ENCODE peak calls at places on chromosome X, in eight cellular contexts. X is tibial nerve, R is breast epithelium, Q is HepG2, C is thyroid gland, Z is right lobe of liver, H is spleen, F is transverse colon. Y is an unnamed sample.

GRCh38 chrX:13287816-13288215 is 32.0 kb downstream of the ATXN3L start:
- DNase-seq in X (no peak), R (no peak), Q (no peak), C (no peak), Z (no peak), H (no peak), F (no peak), Y (no peak)

GRCh38 chrX:57951666-57952319 is 41.5 kb upstream of the ZXDA start:
- DNase-seq in X (no peak), R (no peak), Q (no peak), C (peak), Z (no peak), H (peak), F (peak), Y (peak)

GRCh38 chrX:100636321-100636991 is at the start of gene TSPAN6:
- DNase-seq in X (peak), R (peak), Q (peak), C (peak), Z (peak), H (peak), F (peak), Y (peak)

GRCh38 chrX:9241427-9241826 is 207.5 kb upstream of the FAM9B start:
- DNase-seq in X (no peak), R (no peak), Q (no peak), C (no peak), Z (no peak), H (no peak), F (no peak), Y (no peak)

GRCh38 chrX:131217878-131218486 is 71.1 kb downstream of the IGSF1 start:
- DNase-seq in X (no peak), R (no peak), Q (peak), C (no peak), Z (no peak), H (no peak), F (no peak), Y (no peak)

GRCh38 chrX:16719334-16720084 is at the start of gene SYAP1:
- DNase-seq in X (peak), R (peak), Q (peak), C (peak), Z (peak), H (peak), F (peak), Y (peak)

GRCh38 chrX:15384304-15384703 is at the start of gene VEGFD:
- DNase-seq in X (no peak), R (no peak), Q (peak), C (no peak), Z (peak), H (no peak), F (no peak), Y (peak)

GRCh38 chrX:97200454-97200853 is 316.7 kb downstream of the RPA4 start:
- DNase-seq in X (no peak), R (no peak), Q (no peak), C (no peak), Z (no peak), H (no peak), F (no peak), Y (no peak)

GRCh38 chrX:54529559-54530357 is at the start of gene GNL3L:
- DNase-seq in X (peak), R (peak), Q (peak), C (peak), Z (peak), H (peak), F (peak), Y (peak)

GRCh38 chrX:101195442-101196173 is 24.0 kb upstream of the DRP2 start:
- DNase-seq in X (no peak), R (no peak), Q (peak), C (no peak), Z (no peak), H (no peak), F (no peak), Y (no peak)

GRCh38 chrX:45011131-45011530 is 138.1 kb downstream of the KDM6A start:
- DNase-seq in X (no peak), R (no peak), Q (no peak), C (no peak), Z (no peak), H (no peak), F (no peak), Y (no peak)

GRCh38 chrX:119240356-119240755 is 4.3 kb downstream of the PGRMC1 start:
- DNase-seq in X (no peak), R (no peak), Q (no peak), C (no peak), Z (no peak), H (no peak), F (no peak), Y (no peak)

GRCh38 chrX:13750204-13750603 is 15.7 kb downstream of the OFD1 start:
- DNase-seq in X (no peak), R (no peak), Q (peak), C (peak), Z (no peak), H (no peak), F (no peak), Y (no peak)

GRCh38 chrX:8323356-8323755 is 141.3 kb upstream of the VCX3B start:
- DNase-seq in X (no peak), R (no peak), Q (no peak), C (no peak), Z (no peak), H (no peak), F (no peak), Y (no peak)

GRCh38 chrX:49970699-49971098 is 48.3 kb downstream of the CLCN5 start:
- DNase-seq in X (no peak), R (no peak), Q (no peak), C (no peak), Z (no peak), H (no peak), F (no peak), Y (no peak)

GRCh38 chrX:140431521-140431920 is 73.3 kb downstream of the SOX3 start:
- DNase-seq in X (no peak), R (no peak), Q (no peak), C (no peak), Z (no peak), H (no peak), F (no peak), Y (no peak)

GRCh38 chrX:131977619-131978018 is 45.5 kb upstream of the STK26 start:
- DNase-seq in X (no peak), R (no peak), Q (no peak), C (no peak), Z (no peak), H (no peak), F (no peak), Y (no peak)

GRCh38 chrX:120604359-120604782 is 470 bp downstream of the MCTS1 start:
- DNase-seq in X (no peak), R (no peak), Q (peak), C (peak), Z (no peak), H (no peak), F (peak), Y (peak)

GRCh38 chrX:43804021-43804420 is 78.2 kb downstream of the MAOB start:
- DNase-seq in X (no peak), R (no peak), Q (no peak), C (no peak), Z (no peak), H (no peak), F (no peak), Y (no peak)

GRCh38 chrX:11759172-11759460 is 1.1 kb downstream of the MSL3 start:
- DNase-seq in X (no peak), R (no peak), Q (no peak), C (no peak), Z (no peak), H (peak), F (no peak), Y (no peak)

GRCh38 chrX:45083314-45083713 is 117.4 kb downstream of the DIPK2B start:
- DNase-seq in X (no peak), R (no peak), Q (no peak), C (no peak), Z (no peak), H (no peak), F (no peak), Y (no peak)

GRCh38 chrX:154462396-154462795 is 4.3 kb downstream of the PLXNA3 start:
- DNase-seq in X (no peak), R (no peak), Q (no peak), C (no peak), Z (no peak), H (no peak), F (no peak), Y (no peak)

GRCh38 chrX:132631579-132632232 is 142.9 kb upstream of the MBNL3 start:
- DNase-seq in X (no peak), R (no peak), Q (peak), C (no peak), Z (no peak), H (no peak), F (no peak), Y (no peak)

GRCh38 chrX:1027133-1027532 is 185.3 kb downstream of the CRLF2 start:
- DNase-seq in X (no peak), R (no peak), Q (no peak), C (no peak), Z (no peak), H (peak), F (no peak), Y (no peak)

GRCh38 chrX:110418220-110418856 is 59.7 kb downstream of the RTL9 start:
- DNase-seq in X (no peak), R (no peak), Q (no peak), C (peak), Z (no peak), H (no peak), F (no peak), Y (no peak)

GRCh38 chrX:386768-387575 is at the start of gene PPP2R3B:
- DNase-seq in X (peak), R (peak), Q (peak), C (peak), Z (peak), H (peak), F (peak), Y (peak)

GRCh38 chrX:19569121-19569805 is 54.0 kb upstream of the MAP3K15 start:
- DNase-seq in X (no peak), R (no peak), Q (peak), C (no peak), Z (no peak), H (no peak), F (no peak), Y (peak)

GRCh38 chrX:116409224-116409623 is 27.2 kb upstream of the SLC6A14 start:
- DNase-seq in X (no peak), R (no peak), Q (no peak), C (no peak), Z (no peak), H (no peak), F (no peak), Y (no peak)

GRCh38 chrX:20739038-20739745 is 472.5 kb upstream of the RPS6KA3 start:
- DNase-seq in X (no peak), R (no peak), Q (no peak), C (no peak), Z (no peak), H (no peak), F (no peak), Y (no peak)

GRCh38 chrX:105744946-105745345 is 77.4 kb upstream of the NRK start:
- DNase-seq in X (no peak), R (no peak), Q (no peak), C (no peak), Z (no peak), H (no peak), F (no peak), Y (no peak)

GRCh38 chrX:136783159-136783558 is 2.4 kb upstream of the ARHGEF6 start:
- DNase-seq in X (no peak), R (no peak), Q (no peak), C (no peak), Z (no peak), H (no peak), F (no peak), Y (no peak)

GRCh38 chrX:6660567-6661252 is 125.8 kb upstream of the VCX3A start:
- DNase-seq in X (no peak), R (no peak), Q (no peak), C (no peak), Z (no peak), H (no peak), F (no peak), Y (no peak)

GRCh38 chrX:56232221-56233082 is at the start of gene KLF8:
- DNase-seq in X (peak), R (peak), Q (no peak), C (peak), Z (no peak), H (no peak), F (peak), Y (peak)

GRCh38 chrX:124338733-124339514 is 6.5 kb downstream of the TEX13D start:
- DNase-seq in X (no peak), R (no peak), Q (no peak), C (no peak), Z (no peak), H (no peak), F (no peak), Y (no peak)

GRCh38 chrX:67546496-67547423 is 2.9 kb downstream of the AR start:
- DNase-seq in X (no peak), R (no peak), Q (no peak), C (peak), Z (no peak), H (no peak), F (no peak), Y (no peak)

GRCh38 chrX:67545772-67546495 is 2.1 kb downstream of the AR start:
- DNase-seq in X (no peak), R (no peak), Q (no peak), C (peak), Z (no peak), H (peak), F (no peak), Y (no peak)

GRCh38 chrX:67544281-67544680 is 460 bp downstream of the AR start:
- DNase-seq in X (no peak), R (no peak), Q (no peak), C (peak), Z (no peak), H (no peak), F (no peak), Y (peak)

GRCh38 chrX:67544871-67545771 is 1.3 kb downstream of the AR start:
- DNase-seq in X (no peak), R (no peak), Q (no peak), C (peak), Z (no peak), H (peak), F (no peak), Y (no peak)

DNA sequence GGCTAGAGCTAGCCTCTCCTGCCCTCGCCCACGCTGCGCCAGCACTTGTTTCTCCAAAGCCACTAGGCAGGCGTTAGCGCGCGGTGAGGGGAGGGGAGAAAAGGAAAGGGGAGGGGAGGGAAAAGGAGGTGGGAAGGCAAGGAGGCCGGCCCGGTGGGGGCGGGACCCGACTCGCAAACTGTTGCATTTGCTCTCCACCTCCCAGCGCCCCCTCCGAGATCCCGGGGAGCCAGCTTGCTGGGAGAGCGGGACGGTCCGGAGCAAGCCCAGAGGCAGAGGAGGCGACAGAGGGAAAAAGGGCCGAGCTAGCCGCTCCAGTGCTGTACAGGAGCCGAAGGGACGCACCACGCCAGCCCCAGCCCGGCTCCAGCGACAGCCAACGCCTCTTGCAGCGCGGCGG is at the start of gene AR:
- DNase-seq in X (peak), R (peak), Q (no peak), C (peak), Z (peak), H (peak), F (peak), Y (peak)
- TF ChIP-seq POLR2A in X (peak), R (no peak), Q (no peak), C (no peak), Z (peak), H (no peak), F (no peak), Y (peak)

GRCh38 chrX:129957241-129958099 is 25.0 kb upstream of the BCORL1 start:
- DNase-seq in X (no peak), R (no peak), Q (no peak), C (peak), Z (peak), H (peak), F (peak), Y (no peak)
- TF ChIP-seq POLR2A in X (peak), R (no peak), Q (no peak), C (no peak), Z (peak), H (no peak), F (peak), Y (no peak)

GRCh38 chrX:47222776-47223350 is 4.4 kb downstream of the CDK16 start:
- DNase-seq in X (no peak), R (no peak), Q (no peak), C (no peak), Z (no peak), H (peak), F (no peak), Y (no peak)

GRCh38 chrX:47223476-47224250 is 5.2 kb downstream of the CDK16 start:
- DNase-seq in X (no peak), R (no peak), Q (no peak), C (no peak), Z (no peak), H (peak), F (no peak), Y (no peak)

GRCh38 chrX:47224896-47225290 is 6.4 kb downstream of the CDK16 start:
- DNase-seq in X (no peak), R (no peak), Q (no peak), C (no peak), Z (no peak), H (no peak), F (no peak), Y (no peak)

GRCh38 chrX:47226071-47226470 is 6.7 kb upstream of the USP11 start:
- DNase-seq in X (no peak), R (no peak), Q (no peak), C (no peak), Z (no peak), H (peak), F (no peak), Y (no peak)

DNA sequence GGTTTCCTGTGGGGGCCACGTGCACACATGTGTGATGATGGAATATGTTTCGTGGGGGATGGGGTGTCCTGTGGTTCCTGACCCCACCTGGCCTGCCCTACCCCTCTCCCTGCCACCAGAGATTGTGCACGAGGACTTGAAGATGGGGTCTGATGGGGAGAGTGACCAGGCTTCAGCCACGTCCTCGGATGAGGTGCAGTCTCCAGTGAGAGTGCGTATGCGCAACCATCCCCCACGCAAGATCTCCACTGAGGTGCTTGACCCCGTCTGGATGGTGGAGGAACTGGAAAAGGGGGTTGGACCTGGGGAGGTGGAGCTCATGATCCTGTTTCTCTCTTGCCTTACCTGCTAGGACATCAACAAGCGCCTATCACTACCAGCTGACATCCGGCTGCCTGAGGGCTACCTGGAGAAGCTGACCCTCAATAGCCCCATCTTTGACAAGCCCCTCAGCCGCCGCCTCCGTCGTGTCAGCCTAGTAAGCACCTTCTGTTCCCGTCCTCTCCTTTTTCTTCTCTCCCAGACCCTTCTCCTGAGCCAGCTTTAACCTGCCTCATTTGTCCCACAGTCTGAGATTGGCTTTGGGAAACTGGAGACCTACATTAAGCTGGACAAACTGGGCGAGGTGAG is 5.9 kb downstream of the CDK16 start:
- DNase-seq in X (no peak), R (no peak), Q (no peak), C (no peak), Z (no peak), H (peak), F (no peak), Y (no peak)
- TF ChIP-seq POLR2A in X (no peak), R (no peak), Q (no peak), C (no peak), Z (no peak), H (no peak), F (no peak), Y (no peak)

GRCh38 chrX:29653721-29654120 is 561.6 kb upstream of the MAGEB2 start:
- DNase-seq in X (no peak), R (no peak), Q (no peak), C (no peak), Z (no peak), H (no peak), F (no peak), Y (no peak)

GRCh38 chrX:29648161-29648560 is 567.2 kb upstream of the MAGEB2 start:
- DNase-seq in X (no peak), R (no peak), Q (no peak), C (no peak), Z (no peak), H (no peak), F (no peak), Y (no peak)

DNA sequence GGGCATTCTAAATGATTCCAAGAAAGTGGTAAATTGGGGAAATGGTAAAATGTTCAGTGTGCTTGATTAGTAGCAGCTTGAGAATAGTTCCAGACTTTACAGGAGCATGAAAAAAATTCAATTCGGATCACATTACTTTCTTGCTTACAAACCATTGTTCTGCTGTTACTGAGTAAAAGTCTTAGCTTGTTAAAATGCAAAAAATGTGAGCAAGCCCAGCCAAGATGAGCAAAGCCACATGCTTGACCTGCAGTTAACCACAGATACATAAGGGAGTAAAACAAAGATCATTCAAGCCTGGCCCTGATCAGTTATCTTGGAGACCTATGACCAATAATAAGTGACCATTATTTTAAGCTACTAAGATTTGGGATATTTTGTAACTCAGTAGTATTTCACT is 562.9 kb upstream of the MAGEB2 start:
- DNase-seq in X (no peak), R (no peak), Q (no peak), C (no peak), Z (no peak), H (no peak), F (no peak), Y (no peak)
- TF ChIP-seq POLR2A in X (no peak), R (no peak), Q (no peak), C (no peak), Z (no peak), H (no peak), F (no peak), Y (no peak)

DNA sequence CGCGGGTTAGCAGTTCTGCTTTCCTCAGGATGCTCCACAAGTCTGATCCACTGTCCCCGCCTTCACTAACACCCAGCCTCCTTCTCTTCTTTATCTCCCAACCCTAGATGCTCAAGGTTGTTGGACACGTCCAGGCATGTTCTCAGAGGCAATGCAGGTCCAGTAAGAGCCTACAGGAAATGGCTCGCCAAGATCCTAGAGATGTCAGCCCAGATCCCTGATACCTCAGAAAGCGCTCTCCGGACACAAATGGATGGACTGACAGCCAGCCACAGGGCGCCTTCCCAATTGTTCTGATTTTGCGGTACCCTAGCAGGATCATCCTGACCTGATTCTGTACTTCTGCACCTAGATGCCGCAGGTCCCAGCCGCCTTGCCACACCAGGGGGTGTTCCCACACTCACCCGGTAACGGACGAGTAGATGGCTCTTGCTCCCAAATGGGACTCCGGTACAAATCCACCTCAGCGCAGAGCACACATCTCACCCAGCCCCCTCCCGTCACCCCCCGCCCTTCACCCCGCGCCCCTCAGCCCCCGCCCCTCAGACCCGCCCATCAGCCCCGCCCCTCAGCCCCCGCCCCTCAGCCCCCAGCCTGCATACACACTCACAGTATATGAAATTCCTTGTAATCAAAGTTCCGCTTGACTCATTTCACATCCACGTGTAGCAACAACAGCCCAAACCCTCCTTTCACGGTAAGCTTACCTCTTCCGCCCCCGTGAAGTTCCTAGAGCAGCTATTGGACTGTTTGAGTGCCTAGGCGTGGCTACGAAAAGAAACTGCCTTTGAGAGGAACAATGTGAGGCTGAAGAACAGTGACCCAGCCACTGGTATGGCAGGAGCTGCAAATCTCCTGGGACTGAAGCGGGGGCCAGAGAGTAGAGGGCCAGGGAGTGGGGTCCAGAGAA is at the start of gene EDA2R:
- DNase-seq in X (no peak), R (no peak), Q (peak), C (peak), Z (no peak), H (peak), F (peak), Y (no peak)
- TF ChIP-seq POLR2A in X (no peak), R (no peak), Q (no peak), C (no peak), Z (no peak), H (no peak), F (no peak), Y (no peak)